ENCODE peak calls at places on chromosome 7, in four cellular contexts. K is mucosa of descending colon, A is heart left ventricle, L is tibial nerve. O is an unnamed sample.

GRCh38 chr7:43700059-43700501 is 29.2 kb downstream of the COA1 start:
- DNase-seq in A (no peak), K (no peak), L (no peak), O (no peak)

GRCh38 chr7:91089382-91089963 is 174.8 kb upstream of the FZD1 start:
- DNase-seq in K (no peak), L (no peak), A (no peak), O (no peak)

GRCh38 chr7:28708033-28708451 is 250.1 kb downstream of the TRIL start:
- DNase-seq in L (no peak), A (no peak), K (no peak), O (no peak)

GRCh38 chr7:77887567-77887966 is 89.0 kb downstream of the PHTF2 start:
- DNase-seq in K (no peak), L (no peak), A (no peak), O (peak; percentile 25)

GRCh38 chr7:139683137-139683871 is 94.5 kb downstream of the HIPK2 start:
- DNase-seq in L (no peak), K (no peak), A (no peak), O (peak; percentile 56)

GRCh38 chr7:95101422-95101821 is 194.0 kb downstream of the PPP1R9A start:
- DNase-seq in L (no peak), A (no peak), K (no peak), O (no peak)

GRCh38 chr7:157406971-157407370 is 70.2 kb downstream of the DNAJB6 start:
- DNase-seq in K (no peak), A (no peak), L (no peak), O (no peak)

GRCh38 chr7:69199661-69200060 is 398.6 kb upstream of the AUTS2 start:
- DNase-seq in A (no peak), K (no peak), L (no peak), O (no peak)

GRCh38 chr7:158778476-158778875 is 50.8 kb downstream of the ESYT2 start:
- DNase-seq in K (no peak), A (no peak), L (no peak), O (no peak)

GRCh38 chr7:151711906-151712771 is 164.8 kb downstream of the PRKAG2 start:
- DNase-seq in A (no peak), K (no peak), L (no peak), O (no peak)

GRCh38 chr7:14233026-14233897 is 243.8 kb upstream of the ETV1 start:
- DNase-seq in L (no peak), K (peak; percentile 24), A (no peak), O (peak; percentile 9)

GRCh38 chr7:3194501-3195141 is 106.4 kb upstream of the SDK1 start:
- DNase-seq in K (no peak), A (no peak), L (no peak), O (peak; percentile 99)

GRCh38 chr7:35035511-35035921 is 1.8 kb downstream of the DPY19L1 start:
- DNase-seq in A (no peak), K (peak; percentile 31), L (no peak), O (no peak)

GRCh38 chr7:100342761-100343160 is 15.2 kb upstream of the PILRB start:
- DNase-seq in L (no peak), K (no peak), A (no peak), O (no peak)

GRCh38 chr7:41451826-41452225 is 251.1 kb downstream of the INHBA start:
- DNase-seq in A (no peak), L (no peak), K (no peak), O (no peak)

GRCh38 chr7:47783456-47784240 is 164.6 kb downstream of the PKD1L1 start:
- DNase-seq in A (peak; percentile 20), L (no peak), K (no peak), O (peak; percentile 92)

GRCh38 chr7:112395893-112396292 is 54.4 kb upstream of the IFRD1 start:
- DNase-seq in K (no peak), L (no peak), A (no peak), O (no peak)

GRCh38 chr7:131403322-131403721 is 75.6 kb downstream of the MKLN1 start:
- DNase-seq in K (no peak), A (no peak), L (no peak), O (no peak)

GRCh38 chr7:72441791-72442190 is 29.7 kb upstream of the CALN1 start:
- DNase-seq in A (no peak), L (no peak), K (no peak), O (no peak)

GRCh38 chr7:108004220-108005142 is 1.5 kb upstream of the LAMB1 start:
- DNase-seq in L (no peak), K (no peak), A (no peak), O (peak; percentile 96)

GRCh38 chr7:15452670-15453069 is 109.1 kb downstream of the AGMO start:
- DNase-seq in K (no peak), A (no peak), L (no peak), O (no peak)

GRCh38 chr7:42639930-42640329 is 271.9 kb downstream of the C7orf25 start:
- DNase-seq in K (no peak), A (no peak), L (no peak), O (no peak)
- TF ChIP-seq CTCF in K (no peak), A (no peak), L (no peak), O (no peak)

DNA sequence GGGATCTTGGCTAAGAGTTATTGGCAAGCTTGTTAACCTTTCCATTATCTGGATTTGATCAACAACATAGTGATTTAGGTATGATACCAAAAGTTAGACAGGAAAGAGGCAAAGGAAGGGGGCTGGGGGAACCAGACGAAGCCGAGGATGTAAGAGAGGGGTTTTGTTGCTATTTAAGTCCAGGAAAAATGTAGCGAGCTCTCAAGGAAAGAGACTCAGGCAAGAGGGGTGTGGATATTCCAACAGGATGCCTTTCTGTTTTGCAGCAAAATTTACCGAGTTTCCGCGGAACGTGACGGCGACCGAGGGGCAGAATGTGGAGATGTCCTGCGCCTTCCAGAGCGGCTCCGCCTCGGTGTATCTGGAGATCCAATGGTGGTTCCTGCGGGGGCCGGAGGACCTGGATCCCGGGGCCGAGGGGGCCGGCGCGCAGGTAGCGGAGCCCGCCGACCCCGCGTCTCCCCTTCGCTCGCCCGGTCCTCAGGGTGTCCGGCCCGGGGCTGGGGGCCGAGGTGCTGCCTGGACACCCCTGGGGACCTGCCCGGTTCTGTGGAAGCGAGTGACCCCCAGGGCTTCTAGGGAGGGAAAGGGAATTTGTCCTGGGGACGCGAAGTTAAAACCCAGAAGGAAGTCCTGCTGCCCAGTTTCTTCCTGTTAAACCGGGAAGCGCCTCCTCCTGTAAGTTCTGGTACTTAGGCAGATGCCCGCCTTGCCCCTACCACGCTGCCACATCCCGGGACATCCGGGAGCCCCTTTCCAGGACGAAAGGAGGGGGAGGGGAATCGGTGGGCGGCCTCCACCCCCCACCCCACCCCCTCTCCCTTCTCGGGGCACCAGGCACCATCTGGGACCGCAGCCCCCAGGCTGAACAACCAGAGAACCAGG is 2.4 kb downstream of the VSTM2A start:
- DNase-seq in L (no peak), K (no peak), A (no peak), O (no peak)
- H3K4me3 ChIP-seq in L (no peak overlapping the region), K (no peak overlapping the region), A (no peak overlapping the region), O (no peak overlapping the region)

DNA sequence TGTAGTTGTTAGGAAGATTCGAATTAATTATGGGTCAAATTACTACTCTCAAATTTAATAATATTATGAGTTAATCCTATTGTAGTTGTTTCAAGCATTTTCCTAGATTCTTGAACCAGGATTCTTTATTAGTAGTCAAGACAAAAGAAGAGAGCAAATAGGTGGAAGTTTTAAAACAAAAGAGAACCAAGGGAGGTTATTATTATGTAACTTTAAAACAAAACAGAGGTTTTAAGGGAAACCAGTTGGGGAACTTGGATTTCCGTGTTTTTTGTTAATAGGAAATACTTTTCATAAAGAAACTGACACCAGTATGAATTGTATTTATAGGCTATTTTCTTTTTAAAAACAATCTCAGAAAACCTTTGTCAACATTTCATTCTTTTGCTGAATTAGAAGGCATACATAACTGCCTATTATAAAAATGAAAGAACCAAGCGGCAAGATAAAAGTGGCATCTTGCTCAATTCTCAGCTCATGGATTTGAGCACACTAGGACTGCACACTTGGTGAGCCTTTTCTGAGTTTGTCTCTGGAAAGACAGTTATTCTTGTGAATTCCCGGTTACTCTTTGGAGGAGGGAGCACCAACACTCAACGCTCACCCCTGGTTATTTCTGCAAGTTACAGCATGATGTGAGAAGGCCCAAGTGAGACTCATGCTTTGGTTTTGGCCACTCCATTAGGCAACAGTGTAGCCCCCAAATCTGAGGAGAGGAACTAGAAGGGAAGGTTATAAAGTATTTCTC is 183.7 kb downstream of the WNT2 start:
- DNase-seq in L (no peak), A (no peak), K (no peak), O (no peak)
- TF ChIP-seq CTCF in L (no peak), A (no peak), K (no peak), O (no peak)

GRCh38 chr7:92824901-92825480 is 11.4 kb downstream of the CDK6 start:
- DNase-seq in K (no peak), L (no peak), A (no peak), O (no peak)

GRCh38 chr7:92824450-92824849 is 11.9 kb downstream of the CDK6 start:
- DNase-seq in A (no peak), K (no peak), L (no peak), O (no peak)

GRCh38 chr7:92823042-92823441 is 13.3 kb downstream of the CDK6 start:
- DNase-seq in K (no peak), A (no peak), L (no peak), O (no peak)

GRCh38 chr7:92815412-92815811 is 21.0 kb downstream of the CDK6 start:
- DNase-seq in L (no peak), A (no peak), K (no peak), O (no peak)

DNA sequence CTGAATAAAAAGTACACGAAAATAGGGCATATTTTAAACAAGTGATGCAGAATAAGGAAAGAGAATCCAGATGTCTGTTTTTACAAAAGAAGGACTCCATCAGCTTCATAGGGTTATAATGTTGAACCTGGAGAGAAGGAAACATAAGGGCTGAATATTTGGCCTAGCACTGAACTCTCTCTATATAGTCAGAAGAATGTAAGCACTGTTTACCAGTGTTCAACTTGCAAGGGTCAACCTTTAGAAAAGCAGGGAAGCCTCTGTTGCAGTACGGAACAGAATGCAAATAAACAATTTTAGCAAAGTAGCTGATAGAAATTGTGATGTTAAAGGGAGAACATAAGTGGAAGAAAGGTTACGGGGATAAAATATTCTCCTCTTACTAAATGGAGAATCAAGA is 16.2 kb downstream of the CDK6 start:
- DNase-seq in A (no peak), K (no peak), L (no peak), O (no peak)
- H3K4me3 ChIP-seq in A (no peak overlapping the region), K (no peak overlapping the region), L (no peak overlapping the region), O (no peak overlapping the region)

DNA sequence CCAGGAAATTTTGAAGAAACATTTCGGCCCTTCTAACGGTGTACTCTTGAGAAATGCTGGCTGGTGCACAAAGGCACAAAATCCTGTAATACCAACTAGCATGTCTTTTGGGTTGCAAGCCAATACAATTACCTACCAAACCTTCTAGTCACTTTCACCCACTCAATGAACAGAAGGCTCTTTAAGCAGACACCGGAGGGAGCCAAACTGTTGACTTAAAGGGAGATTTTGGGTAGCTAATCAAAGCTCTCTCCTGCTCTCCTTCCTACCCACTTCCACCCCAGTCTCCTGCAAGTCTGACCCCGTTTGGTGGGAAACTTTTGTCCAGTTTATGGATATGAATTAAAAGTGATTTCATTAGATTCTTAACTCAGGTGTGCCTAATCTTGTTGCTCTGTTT is 24.0 kb downstream of the GRM3 start:
- DNase-seq in K (no peak), L (no peak), A (no peak), O (no peak)
- TF ChIP-seq CTCF in K (no peak), L (no peak), A (no peak), O (no peak)

DNA sequence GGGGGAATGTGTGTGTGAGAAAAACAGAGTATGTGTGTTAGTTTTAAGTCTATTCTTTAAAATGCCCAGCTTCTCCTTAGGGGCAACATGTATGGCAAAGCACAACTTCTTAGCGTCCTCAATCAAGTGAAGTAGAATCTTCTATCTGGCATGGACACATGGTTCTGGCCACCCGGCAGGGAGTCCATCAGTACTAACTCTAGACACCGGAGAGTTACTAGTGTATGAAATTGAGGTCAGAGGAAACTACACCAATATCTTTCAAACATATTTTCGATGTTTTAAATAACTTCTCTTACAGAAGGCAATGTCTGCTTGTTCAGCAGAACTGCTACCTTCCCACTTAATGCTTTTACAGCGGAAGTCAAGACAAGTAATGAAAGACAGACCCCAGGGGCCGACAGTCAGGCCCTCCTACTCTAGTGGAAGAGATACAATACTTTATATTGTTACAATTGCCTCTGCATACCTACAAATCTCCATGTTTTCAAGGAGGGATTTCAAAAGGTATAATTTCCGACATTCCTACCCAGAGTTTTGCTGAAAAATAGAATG is 89.8 kb downstream of the RNF216 start:
- DNase-seq in L (no peak), K (no peak), A (no peak), O (no peak)
- H3K4me3 ChIP-seq in L (peak overlapping the region; percentile 5), K (no peak overlapping the region), A (peak overlapping the region; percentile 1), O (no peak overlapping the region)